ENCODE peak calls at places on chromosomes 7 and 10, in six cellular contexts. Y is activated T-cell treated with anti-CD3 and anti-CD28 coated beads for 24 hours, K is neural crest cell, A is astrocyte, I is T-helper 1 cell, H is brain pericyte. Z is an unnamed sample.

GRCh38 chr7:95669513-95669912 is 73.2 kb upstream of the PDK4 start:
- DNase-seq in Y (no peak), K (no peak), A (no peak), I (no peak), H (no peak), Z (no peak)

GRCh38 chr7:65448824-65449504 is 75.3 kb downstream of the ZNF92 start:
- DNase-seq in Y (no peak), K (no peak), A (peak), I (no peak), H (no peak), Z (no peak)

GRCh38 chr7:128408709-128409434 is 910 bp downstream of the IMPDH1 start:
- DNase-seq in Y (no peak), K (no peak), A (no peak), I (no peak), H (no peak), Z (peak)

GRCh38 chr7:100275120-100275519 is 32.4 kb upstream of the SPDYE3 start:
- DNase-seq in Y (no peak), K (no peak), A (no peak), I (no peak), H (no peak), Z (no peak)

GRCh38 chr10:921471-922414 is 9.8 kb downstream of the LARP4B start:
- DNase-seq in Y (no peak), K (no peak), A (peak), I (no peak), H (no peak), Z (no peak)

GRCh38 chr10:809671-810350 is 120.3 kb upstream of the DIP2C start:
- DNase-seq in Y (no peak), K (no peak), A (no peak), I (no peak), H (no peak), Z (no peak)

GRCh38 chr7:130364446-130364845 is 15.8 kb upstream of the CPA1 start:
- DNase-seq in Y (no peak), K (no peak), A (no peak), I (no peak), H (no peak), Z (no peak)

GRCh38 chr10:56269181-56269580 is 91.9 kb downstream of the ZWINT start:
- DNase-seq in Y (no peak), K (no peak), A (no peak), I (no peak), H (no peak), Z (no peak)

GRCh38 chr10:130997267-130998045 is 314.1 kb downstream of the TCERG1L start:
- DNase-seq in Y (no peak), K (no peak), A (no peak), I (no peak), H (no peak), Z (no peak)

GRCh38 chr7:2105280-2105679 is 127.5 kb downstream of the MAD1L1 start:
- DNase-seq in Y (no peak), K (no peak), A (no peak), I (no peak), H (no peak), Z (no peak)

GRCh38 chr7:1275685-1276424 is 43.2 kb downstream of the UNCX start:
- DNase-seq in Y (no peak), K (no peak), A (peak), I (no peak), H (no peak), Z (no peak)

GRCh38 chr10:77881636-77882035 is 44.9 kb downstream of the DLG5 start:
- DNase-seq in Y (no peak), K (no peak), A (no peak), I (no peak), H (no peak), Z (no peak)

GRCh38 chr10:44051584-44052385 is 333.1 kb downstream of the CXCL12 start:
- DNase-seq in Y (no peak), K (no peak), A (peak), I (no peak), H (peak), Z (no peak)

GRCh38 chr7:75637854-75638606 is 100.7 kb downstream of the HIP1 start:
- DNase-seq in Y (no peak), K (no peak), A (no peak), I (no peak), H (no peak), Z (no peak)

GRCh38 chr10:122301055-122301810 is 30.1 kb downstream of the BTBD16 start:
- DNase-seq in Y (no peak), K (no peak), A (peak), I (no peak), H (no peak), Z (no peak)

GRCh38 chr10:34537629-34538231 is 277.4 kb downstream of the PARD3 start:
- DNase-seq in Y (no peak), K (no peak), A (no peak), I (peak), H (no peak), Z (no peak)

GRCh38 chr7:77415474-77415821 is 701 bp downstream of the GSAP start:
- DNase-seq in Y (no peak), K (no peak), A (no peak), I (peak), H (no peak), Z (peak)

GRCh38 chr10:113038985-113039384 is 88.9 kb downstream of the TCF7L2 start:
- DNase-seq in Y (no peak), K (no peak), A (no peak), I (no peak), H (no peak), Z (no peak)

GRCh38 chr7:52260046-52260665 is 775.3 kb upstream of the POM121L12 start:
- DNase-seq in Y (no peak), K (no peak), A (no peak), I (no peak), H (no peak), Z (peak)

GRCh38 chr10:17375936-17376584 is 78.3 kb downstream of the ST8SIA6 start:
- DNase-seq in Y (peak), K (peak), A (no peak), I (peak), H (no peak), Z (peak)

GRCh38 chr10:42551582-42552187 is 86.7 kb downstream of the ZNF33B start:
- DNase-seq in Y (no peak), K (no peak), A (no peak), I (no peak), H (no peak), Z (peak)

GRCh38 chr7:116487907-116488521 is 11.5 kb upstream of the CAV2 start:
- DNase-seq in Y (no peak), K (no peak), A (no peak), I (no peak), H (no peak), Z (no peak)

GRCh38 chr10:16384064-16384463 is 52.7 kb upstream of the PTER start:
- DNase-seq in Y (no peak), K (no peak), A (no peak), I (no peak), H (no peak), Z (no peak)

GRCh38 chr7:100706672-100707311 is 871 bp downstream of the POP7 start:
- DNase-seq in Y (no peak), K (no peak), A (no peak), I (no peak), H (no peak), Z (no peak)

GRCh38 chr7:3955751-3956696 is 655.0 kb downstream of the SDK1 start:
- DNase-seq in Y (no peak), K (no peak), A (peak), I (no peak), H (no peak), Z (no peak)

GRCh38 chr10:77604063-77604462 is 33.5 kb downstream of the KCNMA1 start:
- DNase-seq in Y (no peak), K (no peak), A (no peak), I (no peak), H (no peak), Z (no peak)

GRCh38 chr10:82628373-82628772 is 753.4 kb downstream of the NRG3 start:
- DNase-seq in Y (no peak), K (no peak), A (no peak), I (no peak), H (no peak), Z (no peak)

GRCh38 chr10:5751854-5752253 is 61.4 kb downstream of the GDI2 start:
- DNase-seq in Y (no peak), K (no peak), A (no peak), I (no peak), H (no peak), Z (no peak)

GRCh38 chr7:157507987-157508386 is 171.2 kb downstream of the DNAJB6 start:
- DNase-seq in Y (no peak), K (no peak), A (no peak), I (no peak), H (no peak), Z (no peak)

GRCh38 chr7:121300685-121301084 is 28.1 kb upstream of the WNT16 start:
- DNase-seq in Y (no peak), K (no peak), A (no peak), I (no peak), H (no peak), Z (no peak)

GRCh38 chr10:129897851-129898463 is 66.1 kb downstream of the EBF3 start:
- DNase-seq in Y (no peak), K (no peak), A (no peak), I (no peak), H (no peak), Z (no peak)

GRCh38 chr7:95955748-95956147 is 183.4 kb downstream of the DYNC1I1 start:
- DNase-seq in Y (no peak), K (no peak), A (no peak), I (no peak), H (no peak), Z (no peak)

GRCh38 chr10:60130130-60130579 is 223.8 kb upstream of the CCDC6 start:
- DNase-seq in Y (no peak), K (no peak), A (no peak), I (no peak), H (no peak), Z (peak)

GRCh38 chr10:85927952-85928677 is 438.5 kb downstream of the GRID1 start:
- DNase-seq in Y (no peak), K (no peak), A (no peak), I (no peak), H (no peak), Z (no peak)

GRCh38 chr7:120110169-120110568 is 162.8 kb upstream of the KCND2 start:
- DNase-seq in Y (no peak), K (no peak), A (no peak), I (no peak), H (no peak), Z (no peak)

GRCh38 chr10:24475598-24475997 is 248.1 kb downstream of the ARHGAP21 start:
- DNase-seq in Y (no peak), K (no peak), A (no peak), I (no peak), H (no peak), Z (no peak)

GRCh38 chr10:33114451-33114944 is 156.5 kb upstream of the ITGB1 start:
- DNase-seq in Y (no peak), K (no peak), A (peak), I (peak), H (no peak), Z (no peak)

GRCh38 chr10:62199584-62199983 is 69.1 kb downstream of the RTKN2 start:
- DNase-seq in Y (no peak), K (no peak), A (no peak), I (peak), H (no peak), Z (no peak)

Z was measured in WERI-Rb-1.